ENCODE peak calls at places on chromosome 15, in six cellular contexts. One of them, this sample, is unnamed. For H3K4me1, the result is how much of the 10 kb centered on the place peaks cover.

GRCh38 chr15:74311734-74312444 is 55.6 kb downstream of the CYP11A1 start:
- DNase-seq in IMR-90: peak
- DNase-seq in CD8-positive, alpha-beta T cell: no peak
- DNase-seq in colonic mucosa: no peak
- DNase-seq in adrenal gland: no peak
- DNase-seq in fibroblast of lung: no peak
- DNase-seq in this sample: no peak

GRCh38 chr15:64904189-64904588 is 7.5 kb upstream of the ANKDD1A start:
- DNase-seq in fibroblast of lung: no peak
- DNase-seq in IMR-90: no peak
- DNase-seq in colonic mucosa: no peak
- DNase-seq in adrenal gland: no peak
- DNase-seq in CD8-positive, alpha-beta T cell: no peak
- DNase-seq in this sample: no peak

GRCh38 chr15:77541421-77542181 is 91.1 kb downstream of the LINGO1 start:
- DNase-seq in CD8-positive, alpha-beta T cell: no peak
- DNase-seq in adrenal gland: no peak
- DNase-seq in fibroblast of lung: peak
- DNase-seq in IMR-90: peak
- DNase-seq in colonic mucosa: no peak
- DNase-seq in this sample: no peak

GRCh38 chr15:92619380-92620101 is 36.0 kb downstream of the FAM174B start:
- DNase-seq in IMR-90: peak
- DNase-seq in colonic mucosa: no peak
- DNase-seq in fibroblast of lung: peak
- DNase-seq in CD8-positive, alpha-beta T cell: no peak
- DNase-seq in adrenal gland: no peak
- DNase-seq in this sample: no peak

GRCh38 chr15:31080618-31081017 is 20.9 kb downstream of the TRPM1 start:
- DNase-seq in IMR-90: no peak
- DNase-seq in CD8-positive, alpha-beta T cell: peak
- DNase-seq in fibroblast of lung: no peak
- DNase-seq in adrenal gland: peak
- DNase-seq in colonic mucosa: peak
- DNase-seq in this sample: peak

GRCh38 chr15:63234479-63234878 is 42.9 kb upstream of the APH1B start:
- DNase-seq in colonic mucosa: peak
- DNase-seq in CD8-positive, alpha-beta T cell: no peak
- DNase-seq in adrenal gland: peak
- DNase-seq in IMR-90: peak
- DNase-seq in fibroblast of lung: peak
- DNase-seq in this sample: no peak

GRCh38 chr15:58138106-58138505 is at the start of gene AQP9:
- DNase-seq in colonic mucosa: no peak
- DNase-seq in fibroblast of lung: no peak
- DNase-seq in IMR-90: no peak
- DNase-seq in CD8-positive, alpha-beta T cell: no peak
- DNase-seq in adrenal gland: no peak
- DNase-seq in this sample: no peak

GRCh38 chr15:32098033-32098432 is 67.7 kb downstream of the CHRNA7 start:
- DNase-seq in colonic mucosa: peak
- DNase-seq in fibroblast of lung: no peak
- DNase-seq in CD8-positive, alpha-beta T cell: no peak
- DNase-seq in adrenal gland: no peak
- DNase-seq in IMR-90: no peak
- DNase-seq in this sample: no peak

GRCh38 chr15:46707452-46707851 is 1009.9 kb upstream of the SEMA6D start:
- DNase-seq in fibroblast of lung: no peak
- DNase-seq in colonic mucosa: no peak
- DNase-seq in IMR-90: no peak
- DNase-seq in CD8-positive, alpha-beta T cell: no peak
- DNase-seq in adrenal gland: no peak
- DNase-seq in this sample: no peak

GRCh38 chr15:55289011-55289572 is 521 bp downstream of the RAB27A start:
- DNase-seq in CD8-positive, alpha-beta T cell: peak
- DNase-seq in adrenal gland: peak
- DNase-seq in IMR-90: peak
- DNase-seq in fibroblast of lung: no peak
- DNase-seq in colonic mucosa: peak
- DNase-seq in this sample: peak

GRCh38 chr15:79115461-79115860 is 24.9 kb upstream of the RASGRF1 start:
- DNase-seq in CD8-positive, alpha-beta T cell: no peak
- DNase-seq in fibroblast of lung: no peak
- DNase-seq in IMR-90: no peak
- DNase-seq in adrenal gland: no peak
- DNase-seq in colonic mucosa: no peak
- DNase-seq in this sample: no peak

GRCh38 chr15:77889009-77889806 is 188.3 kb downstream of the TBC1D2B start:
- DNase-seq in fibroblast of lung: peak
- DNase-seq in CD8-positive, alpha-beta T cell: no peak
- DNase-seq in colonic mucosa: no peak
- DNase-seq in IMR-90: no peak
- DNase-seq in adrenal gland: no peak
- DNase-seq in this sample: no peak

GRCh38 chr15:77083381-77084160 is 12.7 kb upstream of the TSPAN3 start:
- DNase-seq in fibroblast of lung: peak
- DNase-seq in IMR-90: peak
- DNase-seq in CD8-positive, alpha-beta T cell: peak
- DNase-seq in colonic mucosa: peak
- DNase-seq in adrenal gland: peak
- DNase-seq in this sample: peak

GRCh38 chr15:56471440-56472069 is 6.6 kb upstream of the MNS1 start:
- DNase-seq in adrenal gland: no peak
- DNase-seq in CD8-positive, alpha-beta T cell: no peak
- DNase-seq in colonic mucosa: no peak
- DNase-seq in IMR-90: no peak
- DNase-seq in fibroblast of lung: no peak
- DNase-seq in this sample: no peak

GRCh38 chr15:64355559-64356442 is at the start of gene CSNK1G1:
- DNase-seq in CD8-positive, alpha-beta T cell: peak
- DNase-seq in fibroblast of lung: peak
- DNase-seq in IMR-90: peak
- DNase-seq in colonic mucosa: peak
- DNase-seq in adrenal gland: peak
- DNase-seq in this sample: peak

GRCh38 chr15:67036775-67037555 is 28.4 kb upstream of the SMAD3 start:
- DNase-seq in CD8-positive, alpha-beta T cell: no peak
- DNase-seq in adrenal gland: no peak
- DNase-seq in IMR-90: no peak
- DNase-seq in fibroblast of lung: peak
- DNase-seq in colonic mucosa: no peak
- DNase-seq in this sample: no peak

GRCh38 chr15:57565326-57565725 is 26.4 kb upstream of the MYZAP start:
- DNase-seq in CD8-positive, alpha-beta T cell: peak
- DNase-seq in colonic mucosa: peak
- DNase-seq in IMR-90: peak
- DNase-seq in adrenal gland: no peak
- DNase-seq in fibroblast of lung: no peak
- DNase-seq in this sample: peak

GRCh38 chr15:26676115-26676514 is 96.8 kb downstream of the GABRB3 start:
- DNase-seq in fibroblast of lung: no peak
- DNase-seq in colonic mucosa: no peak
- DNase-seq in IMR-90: no peak
- DNase-seq in CD8-positive, alpha-beta T cell: no peak
- DNase-seq in adrenal gland: no peak
- DNase-seq in this sample: no peak

GRCh38 chr15:42053010-42053409 is 32.2 kb upstream of the PLA2G4E start:
- DNase-seq in fibroblast of lung: no peak
- DNase-seq in CD8-positive, alpha-beta T cell: no peak
- DNase-seq in adrenal gland: no peak
- DNase-seq in IMR-90: no peak
- DNase-seq in colonic mucosa: peak
- DNase-seq in this sample: no peak

GRCh38 chr15:60695713-60696522 is 217.0 kb upstream of the ICE2 start:
- DNase-seq in CD8-positive, alpha-beta T cell: peak
- DNase-seq in fibroblast of lung: peak
- DNase-seq in adrenal gland: peak
- DNase-seq in colonic mucosa: no peak
- DNase-seq in IMR-90: peak
- DNase-seq in this sample: peak

GRCh38 chr15:98760112-98760826 is 111.9 kb downstream of the IGF1R start:
- DNase-seq in IMR-90: no peak
- DNase-seq in CD8-positive, alpha-beta T cell: no peak
- DNase-seq in adrenal gland: no peak
- DNase-seq in colonic mucosa: no peak
- DNase-seq in fibroblast of lung: no peak
- DNase-seq in this sample: no peak

DNA sequence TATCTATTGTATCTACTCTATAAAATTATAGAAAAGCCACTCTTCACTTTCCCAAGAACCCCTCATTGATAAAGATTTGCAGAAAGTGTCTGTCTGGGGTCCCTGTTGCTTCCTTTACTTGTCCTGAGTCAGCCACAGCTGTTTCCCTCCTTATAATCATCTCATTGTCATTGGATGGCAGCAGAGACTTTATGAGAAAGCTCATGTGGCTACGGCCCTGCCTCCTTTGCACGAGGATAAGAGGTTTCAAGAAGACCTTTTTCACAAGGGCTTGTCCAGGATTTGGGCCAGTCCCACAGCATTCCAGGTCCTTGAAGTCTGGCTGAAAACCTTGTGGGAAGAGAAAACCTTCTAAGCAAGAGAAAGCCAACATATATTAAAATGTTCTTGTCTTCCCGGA is 41.9 kb upstream of the THBS1 start:
- DNase-seq in fibroblast of lung: peak
- DNase-seq in adrenal gland: no peak
- DNase-seq in colonic mucosa: no peak
- DNase-seq in CD8-positive, alpha-beta T cell: no peak
- DNase-seq in IMR-90: no peak
- DNase-seq in this sample: no peak
- H3K4me1 ChIP-seq in fibroblast of lung: under half
- H3K4me1 ChIP-seq in adrenal gland: under half
- H3K4me1 ChIP-seq in colonic mucosa: under half
- H3K4me1 ChIP-seq in CD8-positive, alpha-beta T cell: under half
- H3K4me1 ChIP-seq in IMR-90: under half
- H3K4me1 ChIP-seq in this sample: under half

DNA sequence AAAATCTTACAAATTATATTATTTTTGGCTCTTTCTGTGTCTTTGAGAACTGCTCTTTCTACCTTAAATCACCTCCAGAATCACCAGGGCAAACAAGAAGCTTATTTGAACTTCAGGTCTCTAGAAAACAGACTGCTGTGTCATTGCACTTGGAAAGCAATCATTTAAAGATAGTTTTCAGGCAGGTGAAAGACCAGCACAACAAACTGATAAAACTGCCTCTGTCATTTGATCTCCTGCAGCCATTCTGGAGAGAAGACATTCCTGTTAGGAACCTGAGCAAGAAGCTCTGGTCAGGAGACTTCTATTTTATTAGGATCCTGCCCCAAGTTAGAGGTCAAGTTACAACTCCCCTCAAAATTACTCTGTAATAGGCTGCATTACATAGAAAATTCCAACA is 50.7 kb upstream of the AP4E1 start:
- DNase-seq in CD8-positive, alpha-beta T cell: no peak
- DNase-seq in colonic mucosa: no peak
- DNase-seq in fibroblast of lung: no peak
- DNase-seq in adrenal gland: no peak
- DNase-seq in IMR-90: no peak
- DNase-seq in this sample: no peak
- H3K4me3 ChIP-seq in CD8-positive, alpha-beta T cell: no peak
- H3K4me3 ChIP-seq in colonic mucosa: no peak
- H3K4me3 ChIP-seq in fibroblast of lung: no peak
- H3K4me3 ChIP-seq in adrenal gland: no peak
- H3K4me3 ChIP-seq in IMR-90: no peak
- H3K4me3 ChIP-seq in this sample: no peak

GRCh38 chr15:68304611-68305337 is 27.2 kb downstream of the FEM1B start:
- DNase-seq in adrenal gland: no peak
- DNase-seq in fibroblast of lung: no peak
- DNase-seq in colonic mucosa: peak
- DNase-seq in IMR-90: no peak
- DNase-seq in CD8-positive, alpha-beta T cell: no peak
- DNase-seq in this sample: no peak
- H3K4me1 ChIP-seq in adrenal gland: under half
- H3K4me1 ChIP-seq in fibroblast of lung: under half
- H3K4me1 ChIP-seq in colonic mucosa: under half
- H3K4me1 ChIP-seq in IMR-90: under half
- H3K4me1 ChIP-seq in CD8-positive, alpha-beta T cell: under half
- H3K4me1 ChIP-seq in this sample: under half

DNA sequence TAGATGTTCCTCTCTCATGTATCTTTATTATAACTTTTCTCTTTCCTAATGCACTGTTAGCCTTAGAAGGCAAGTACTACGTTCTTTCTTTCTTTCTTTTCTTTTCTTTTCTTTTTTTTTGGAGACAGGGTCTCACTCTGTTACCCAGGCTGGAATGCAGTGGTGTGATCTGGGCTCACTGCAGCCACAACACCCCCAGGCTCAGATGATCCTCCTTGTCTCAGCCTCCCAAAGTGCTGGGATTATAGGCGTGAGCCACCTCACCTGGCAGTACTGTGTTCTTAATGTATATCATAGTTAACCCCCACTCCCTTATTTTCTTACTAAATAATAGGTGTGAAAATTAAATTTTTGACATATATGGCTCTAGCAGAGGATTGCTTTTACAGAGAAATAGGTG is 23.1 kb downstream of the IQGAP1 start:
- DNase-seq in fibroblast of lung: no peak
- DNase-seq in adrenal gland: no peak
- DNase-seq in CD8-positive, alpha-beta T cell: no peak
- DNase-seq in IMR-90: no peak
- DNase-seq in colonic mucosa: no peak
- DNase-seq in this sample: no peak
- H3K4me3 ChIP-seq in fibroblast of lung: no peak
- H3K4me3 ChIP-seq in adrenal gland: no peak
- H3K4me3 ChIP-seq in CD8-positive, alpha-beta T cell: no peak
- H3K4me3 ChIP-seq in IMR-90: no peak
- H3K4me3 ChIP-seq in colonic mucosa: no peak
- H3K4me3 ChIP-seq in this sample: no peak

DNA sequence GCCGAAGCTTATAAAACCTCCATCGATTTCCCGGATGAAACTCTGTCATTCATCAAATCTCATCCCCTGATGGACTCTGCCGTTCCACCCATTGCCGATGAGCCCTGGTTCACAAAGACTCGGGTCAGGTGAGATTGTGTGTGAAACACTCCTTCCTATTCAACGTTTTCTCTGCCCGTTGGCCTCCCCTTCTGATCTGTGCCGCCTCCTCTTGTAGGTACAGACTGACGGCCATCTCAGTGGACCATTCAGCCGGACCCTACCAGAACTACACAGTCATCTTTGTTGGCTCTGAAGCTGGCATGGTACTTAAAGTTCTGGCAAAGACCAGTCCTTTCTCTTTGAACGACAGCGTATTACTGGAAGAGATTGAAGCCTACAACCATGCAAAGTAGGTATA is 47.4 kb downstream of the SEMA6D start:
- DNase-seq in fibroblast of lung: no peak
- DNase-seq in colonic mucosa: no peak
- DNase-seq in CD8-positive, alpha-beta T cell: no peak
- DNase-seq in adrenal gland: no peak
- DNase-seq in IMR-90: no peak
- DNase-seq in this sample: no peak
- H3K4me1 ChIP-seq in fibroblast of lung: under half
- H3K4me1 ChIP-seq in colonic mucosa: under half
- H3K4me1 ChIP-seq in CD8-positive, alpha-beta T cell: under half
- H3K4me1 ChIP-seq in adrenal gland: under half
- H3K4me1 ChIP-seq in IMR-90: under half
- H3K4me1 ChIP-seq in this sample: under half